ENCODE peak calls at places on chromosomes 7 and 10, in seven cellular contexts. One of them, this sample, is unnamed.

GRCh38 chr7:120856621-120857352 is 1.2 kb downstream of the TSPAN12 start:
- DNase-seq in RWPE1: no peak
- DNase-seq in transverse colon: peak
- DNase-seq in effector CD4-positive, alpha-beta T cell: no peak
- DNase-seq in B cell: peak
- DNase-seq in astrocyte of the spinal cord: peak
- DNase-seq in hippocampal formation: no peak
- DNase-seq in this sample: peak

GRCh38 chr10:133024711-133025557 is 62.8 kb upstream of the ADGRA1 start:
- DNase-seq in RWPE1: no peak
- DNase-seq in transverse colon: no peak
- DNase-seq in effector CD4-positive, alpha-beta T cell: no peak
- DNase-seq in B cell: no peak
- DNase-seq in astrocyte of the spinal cord: no peak
- DNase-seq in hippocampal formation: no peak
- DNase-seq in this sample: no peak

GRCh38 chr7:5442757-5443305 is 19.2 kb upstream of the TNRC18 start:
- DNase-seq in RWPE1: no peak
- DNase-seq in transverse colon: no peak
- DNase-seq in effector CD4-positive, alpha-beta T cell: no peak
- DNase-seq in B cell: no peak
- DNase-seq in astrocyte of the spinal cord: no peak
- DNase-seq in hippocampal formation: no peak
- DNase-seq in this sample: no peak

GRCh38 chr10:30591249-30591670 is 38.3 kb downstream of the LYZL2 start:
- DNase-seq in RWPE1: peak
- DNase-seq in transverse colon: peak
- DNase-seq in effector CD4-positive, alpha-beta T cell: peak
- DNase-seq in B cell: peak
- DNase-seq in astrocyte of the spinal cord: peak
- DNase-seq in hippocampal formation: peak
- DNase-seq in this sample: no peak

GRCh38 chr7:129855234-129855673 is 97.5 kb downstream of the UBE2H start:
- DNase-seq in RWPE1: no peak
- DNase-seq in transverse colon: no peak
- DNase-seq in effector CD4-positive, alpha-beta T cell: no peak
- DNase-seq in B cell: no peak
- DNase-seq in astrocyte of the spinal cord: peak
- DNase-seq in hippocampal formation: no peak
- DNase-seq in this sample: no peak

GRCh38 chr7:47807756-47808155 is 140.5 kb downstream of the PKD1L1 start:
- DNase-seq in RWPE1: no peak
- DNase-seq in transverse colon: no peak
- DNase-seq in effector CD4-positive, alpha-beta T cell: no peak
- DNase-seq in B cell: peak
- DNase-seq in astrocyte of the spinal cord: no peak
- DNase-seq in hippocampal formation: no peak
- DNase-seq in this sample: no peak

GRCh38 chr10:16585103-16585502 is 63.4 kb upstream of the C1QL3 start:
- DNase-seq in RWPE1: no peak
- DNase-seq in transverse colon: no peak
- DNase-seq in effector CD4-positive, alpha-beta T cell: no peak
- DNase-seq in B cell: no peak
- DNase-seq in astrocyte of the spinal cord: no peak
- DNase-seq in hippocampal formation: no peak
- DNase-seq in this sample: no peak

GRCh38 chr10:103491729-103492364 is 1.7 kb upstream of the NEURL1 start:
- DNase-seq in RWPE1: peak
- DNase-seq in transverse colon: no peak
- DNase-seq in effector CD4-positive, alpha-beta T cell: no peak
- DNase-seq in B cell: no peak
- DNase-seq in astrocyte of the spinal cord: peak
- DNase-seq in hippocampal formation: no peak
- DNase-seq in this sample: no peak

GRCh38 chr7:36658603-36659516 is 65.4 kb downstream of the AOAH start:
- DNase-seq in RWPE1: peak
- DNase-seq in transverse colon: no peak
- DNase-seq in effector CD4-positive, alpha-beta T cell: no peak
- DNase-seq in B cell: no peak
- DNase-seq in astrocyte of the spinal cord: peak
- DNase-seq in hippocampal formation: no peak
- DNase-seq in this sample: no peak

GRCh38 chr7:158702196-158702595 is 2.4 kb downstream of the NCAPG2 start:
- DNase-seq in RWPE1: no peak
- DNase-seq in transverse colon: no peak
- DNase-seq in effector CD4-positive, alpha-beta T cell: no peak
- DNase-seq in B cell: no peak
- DNase-seq in astrocyte of the spinal cord: no peak
- DNase-seq in hippocampal formation: no peak
- DNase-seq in this sample: no peak

GRCh38 chr10:13527864-13528137 is 1.0 kb downstream of the BEND7 start:
- DNase-seq in RWPE1: no peak
- DNase-seq in transverse colon: no peak
- DNase-seq in effector CD4-positive, alpha-beta T cell: no peak
- DNase-seq in B cell: no peak
- DNase-seq in astrocyte of the spinal cord: peak
- DNase-seq in hippocampal formation: no peak
- DNase-seq in this sample: no peak

This sample was measured in frontal cortex.